ENCODE peak calls at places on chromosomes 6 and 20, in five cellular contexts. J is stromal cell of bone marrow, K is hypothalamus, Y is fibroblast of mammary gland, X is GM04503. H is an unnamed sample.

GRCh38 chr20:19560876-19561480 is 197.1 kb upstream of the RIN2 start:
- DNase-seq in J (no peak), K (no peak), Y (peak), X (no peak), H (no peak)

GRCh38 chr6:20569000-20569610 is 34.8 kb downstream of the CDKAL1 start:
- DNase-seq in J (no peak), K (no peak), Y (peak), X (no peak), H (no peak)

GRCh38 chr6:43891072-43891870 is 121.3 kb downstream of the VEGFA start:
- DNase-seq in J (no peak), K (no peak), Y (no peak), X (no peak), H (no peak)

GRCh38 chr6:90038951-90039653 is 144.8 kb downstream of the GJA10 start:
- DNase-seq in J (no peak), K (no peak), Y (no peak), X (no peak), H (no peak)

GRCh38 chr6:6812427-6812826 is 223.9 kb downstream of the LY86 start:
- DNase-seq in J (no peak), K (no peak), Y (no peak), X (no peak), H (no peak)

GRCh38 chr20:20797521-20798310 is 85.3 kb upstream of the RALGAPA2 start:
- DNase-seq in J (no peak), K (no peak), Y (no peak), X (no peak), H (no peak)

GRCh38 chr6:125922322-125922860 is 34.2 kb upstream of the HINT3 start:
- DNase-seq in J (no peak), K (no peak), Y (no peak), X (no peak), H (no peak)

GRCh38 chr6:77879527-77879926 is 226.7 kb downstream of the MEI4 start:
- DNase-seq in J (no peak), K (no peak), Y (no peak), X (no peak), H (no peak)

GRCh38 chr6:139754898-139755754 is 380.7 kb upstream of the CITED2 start:
- DNase-seq in J (no peak), K (no peak), Y (no peak), X (peak), H (no peak)

GRCh38 chr6:12890171-12890790 is 173.7 kb downstream of the PHACTR1 start:
- DNase-seq in J (no peak), K (no peak), Y (peak), X (no peak), H (no peak)

GRCh38 chr20:46937827-46938226 is 43.2 kb downstream of the EYA2 start:
- DNase-seq in J (no peak), K (no peak), Y (no peak), X (no peak), H (no peak)

GRCh38 chr20:10447028-10447427 is 11.9 kb downstream of the SLX4IP start:
- DNase-seq in J (peak), K (no peak), Y (peak), X (peak), H (no peak)